ENCODE peak calls at places on chromosomes 11 and 22, in four cellular contexts. One of them, this sample, is unnamed.
A peak's percentile ranks its signal among the peaks of the same experiment; 100 is the strongest.

GRCh38 chr11:78048561-78048960 is 15.1 kb upstream of the THRSP start:
- DNase-seq in coronary artery: no peak
- DNase-seq in LoVo: no peak
- DNase-seq in NCI-H69: no peak
- DNase-seq in this sample: no peak

GRCh38 chr22:27476729-27477128 is 324.8 kb downstream of the MN1 start:
- DNase-seq in coronary artery: no peak
- DNase-seq in LoVo: peak; percentile 34
- DNase-seq in NCI-H69: no peak
- DNase-seq in this sample: peak; percentile 86

GRCh38 chr11:62552931-62553838 is 6.6 kb upstream of the AHNAK start:
- DNase-seq in coronary artery: peak; percentile 96
- DNase-seq in LoVo: peak; percentile 93
- DNase-seq in NCI-H69: peak; percentile 67
- DNase-seq in this sample: peak; percentile 85

GRCh38 chr11:35622070-35622469 is 3.8 kb downstream of the FJX1 start:
- DNase-seq in coronary artery: no peak
- DNase-seq in LoVo: no peak
- DNase-seq in NCI-H69: peak; percentile 88
- DNase-seq in this sample: peak; percentile 78

GRCh38 chr22:25364281-25364680 is 144.8 kb downstream of the CRYBB2 start:
- DNase-seq in coronary artery: no peak
- DNase-seq in LoVo: no peak
- DNase-seq in NCI-H69: peak; percentile 74
- DNase-seq in this sample: no peak

GRCh38 chr11:33631749-33632091 is 68.9 kb downstream of the C11orf91 start:
- DNase-seq in coronary artery: no peak
- DNase-seq in LoVo: no peak
- DNase-seq in NCI-H69: no peak
- DNase-seq in this sample: no peak

GRCh38 chr22:37639070-37639760 is at the start of gene SH3BP1:
- DNase-seq in coronary artery: no peak
- DNase-seq in LoVo: peak; percentile 35
- DNase-seq in NCI-H69: peak; percentile 85
- DNase-seq in this sample: no peak

GRCh38 chr22:28999510-29000224 is 62.0 kb downstream of the C22orf31 start:
- DNase-seq in coronary artery: no peak
- DNase-seq in LoVo: no peak
- DNase-seq in NCI-H69: peak; percentile 76
- DNase-seq in this sample: no peak

GRCh38 chr22:25475554-25476022 is 88.9 kb upstream of the GRK3 start:
- DNase-seq in coronary artery: no peak
- DNase-seq in LoVo: no peak
- DNase-seq in NCI-H69: peak; percentile 98
- DNase-seq in this sample: no peak

GRCh38 chr11:28963189-28963588 is 855.0 kb downstream of the METTL15 start:
- DNase-seq in coronary artery: no peak
- DNase-seq in LoVo: no peak
- DNase-seq in NCI-H69: no peak
- DNase-seq in this sample: peak; percentile 24